ENCODE peak calls at places on chromosomes 5 and 9, in eight cellular contexts. D is AG04450; J is effector memory CD4-positive, alpha-beta T cell; R is heart left ventricle; V is caudate nucleus; N is CD4-positive, alpha-beta T cell; Y is osteoblast; O is kidney. A is an unnamed sample.

GRCh38 chr9:109793196-109793595 is 13.2 kb downstream of the PALM2AKAP2 start:
- DNase-seq in D (peak), J (no peak), R (no peak), V (no peak), N (no peak), Y (peak), O (no peak), A (no peak)

GRCh38 chr5:72234265-72234700 is 85.8 kb downstream of the MRPS27 start:
- DNase-seq in D (no peak), J (no peak), R (no peak), V (no peak), N (no peak), Y (peak), O (no peak), A (peak)

GRCh38 chr9:5326893-5327548 is 12.7 kb downstream of the RLN1 start:
- DNase-seq in D (no peak), J (peak), R (no peak), V (no peak), N (no peak), Y (no peak), O (no peak), A (peak)

GRCh38 chr9:88400021-88400420 is 11.8 kb downstream of the SPIN1 start:
- DNase-seq in D (peak), J (no peak), R (no peak), V (no peak), N (no peak), Y (peak), O (no peak), A (no peak)

GRCh38 chr5:17402291-17403121 is 95.5 kb upstream of the TAF11L2 start:
- DNase-seq in D (no peak), J (no peak), R (no peak), V (no peak), N (no peak), Y (no peak), O (no peak), A (no peak)

GRCh38 chr5:96821260-96821916 is 13.6 kb upstream of the ERAP1 start:
- DNase-seq in D (no peak), J (no peak), R (no peak), V (no peak), N (no peak), Y (no peak), O (no peak), A (no peak)

GRCh38 chr5:6328173-6328572 is 50.2 kb downstream of the MED10 start:
- DNase-seq in D (no peak), J (no peak), R (no peak), V (no peak), N (no peak), Y (no peak), O (no peak), A (no peak)

GRCh38 chr5:133035224-133035623 is 8.9 kb upstream of the ZCCHC10 start:
- DNase-seq in D (no peak), J (no peak), R (no peak), V (no peak), N (no peak), Y (no peak), O (no peak), A (no peak)

GRCh38 chr5:77194762-77195161 is 15.7 kb upstream of the PDE8B start:
- DNase-seq in D (no peak), J (no peak), R (no peak), V (no peak), N (no peak), Y (no peak), O (no peak), A (no peak)

GRCh38 chr5:138955013-138955660 is 80.0 kb upstream of the LRRTM2 start:
- DNase-seq in D (no peak), J (no peak), R (peak), V (no peak), N (no peak), Y (peak), O (peak), A (no peak)

GRCh38 chr5:147400076-147400809 is 109.6 kb downstream of the DPYSL3 start:
- DNase-seq in D (no peak), J (no peak), R (no peak), V (no peak), N (no peak), Y (peak), O (no peak), A (no peak)

GRCh38 chr5:35120745-35121144 is 73.0 kb upstream of the AGXT2 start:
- DNase-seq in D (no peak), J (no peak), R (no peak), V (no peak), N (no peak), Y (no peak), O (no peak), A (no peak)

GRCh38 chr9:137012694-137013570 is 15.1 kb downstream of the ABCA2 start:
- DNase-seq in D (no peak), J (no peak), R (no peak), V (no peak), N (no peak), Y (no peak), O (no peak), A (no peak)

GRCh38 chr5:136047858-136048257 is 19.1 kb downstream of the TGFBI start:
- DNase-seq in D (no peak), J (no peak), R (peak), V (no peak), N (no peak), Y (no peak), O (no peak), A (no peak)

GRCh38 chr9:116059466-116059865 is 94.1 kb upstream of the PAPPA start:
- DNase-seq in D (no peak), J (no peak), R (no peak), V (no peak), N (no peak), Y (no peak), O (no peak), A (no peak)

GRCh38 chr5:142032747-142033631 is 20.2 kb upstream of the GNPDA1 start:
- DNase-seq in D (no peak), J (no peak), R (no peak), V (no peak), N (no peak), Y (no peak), O (no peak), A (no peak)

GRCh38 chr5:128903550-128903949 is 61.7 kb upstream of the SLC27A6 start:
- DNase-seq in D (no peak), J (no peak), R (no peak), V (no peak), N (no peak), Y (no peak), O (no peak), A (no peak)

GRCh38 chr5:9774472-9775079 is 144.4 kb upstream of the TAS2R1 start:
- DNase-seq in D (peak), J (no peak), R (no peak), V (no peak), N (no peak), Y (no peak), O (no peak), A (no peak)

GRCh38 chr9:13386935-13387667 is 107.6 kb upstream of the MPDZ start:
- DNase-seq in D (no peak), J (no peak), R (no peak), V (no peak), N (no peak), Y (peak), O (no peak), A (no peak)

GRCh38 chr9:36632892-36633291 is 60.2 kb downstream of the MELK start:
- DNase-seq in D (peak), J (no peak), R (no peak), V (no peak), N (no peak), Y (no peak), O (no peak), A (no peak)

GRCh38 chr5:126122942-126123341 is 300.3 kb upstream of the GRAMD2B start:
- DNase-seq in D (no peak), J (no peak), R (no peak), V (no peak), N (no peak), Y (no peak), O (no peak), A (no peak)

GRCh38 chr5:151156732-151157402 is 712 bp downstream of the ANXA6 start:
- DNase-seq in D (no peak), J (no peak), R (no peak), V (no peak), N (no peak), Y (no peak), O (no peak), A (no peak)

GRCh38 chr5:37739817-37740261 is 100.0 kb downstream of the GDNF start:
- DNase-seq in D (no peak), J (no peak), R (no peak), V (no peak), N (no peak), Y (no peak), O (no peak), A (no peak)

GRCh38 chr5:37738865-37739488 is 100.9 kb downstream of the GDNF start:
- DNase-seq in D (no peak), J (no peak), R (no peak), V (no peak), N (no peak), Y (no peak), O (no peak), A (no peak)

GRCh38 chr5:37736397-37736796 is 103.4 kb downstream of the GDNF start:
- DNase-seq in D (no peak), J (no peak), R (no peak), V (no peak), N (no peak), Y (no peak), O (no peak), A (no peak)

GRCh38 chr5:37737326-37738056 is 102.3 kb downstream of the GDNF start:
- DNase-seq in D (no peak), J (no peak), R (no peak), V (no peak), N (no peak), Y (no peak), O (no peak), A (no peak)

DNA sequence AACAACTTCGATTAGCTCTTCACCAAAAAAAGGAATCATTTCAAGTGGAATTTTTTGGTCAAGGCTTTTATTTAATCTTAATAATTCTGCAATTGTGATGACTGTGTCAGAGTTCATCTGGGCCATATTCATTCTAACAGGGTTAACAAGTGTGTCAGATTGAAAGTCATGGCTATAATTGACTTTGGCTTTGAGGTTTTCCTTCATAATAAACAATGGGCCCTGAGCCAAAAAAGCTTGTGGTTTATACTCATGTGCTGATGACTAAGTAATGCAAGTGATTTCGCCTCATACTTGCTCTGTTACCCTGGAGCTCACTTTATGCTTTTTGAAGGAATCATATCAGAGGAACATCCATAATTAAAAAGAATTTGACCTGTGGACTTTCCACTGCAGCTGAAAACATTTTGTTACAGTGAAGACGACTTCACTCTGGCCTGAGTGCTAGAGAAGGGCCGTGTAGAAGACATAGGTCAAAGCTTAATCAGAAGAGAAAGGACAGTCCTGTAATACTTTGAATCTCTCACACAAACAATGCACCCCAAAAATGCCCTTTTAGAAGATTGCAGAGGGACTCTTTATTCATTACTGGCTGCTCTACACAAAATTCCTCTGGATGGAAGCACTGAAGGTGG is 101.7 kb downstream of the GDNF start:
- DNase-seq in D (peak), J (no peak), R (no peak), V (no peak), N (no peak), Y (no peak), O (no peak), A (no peak)
- H3K27ac ChIP-seq in D (no peak), J (no peak), R (no peak), V (no peak), N (no peak), Y (peak), O (no peak), A (no peak)

GRCh38 chr5:167945542-167946384 is 345.7 kb upstream of the WWC1 start:
- DNase-seq in D (peak), J (no peak), R (peak), V (no peak), N (no peak), Y (no peak), O (no peak), A (no peak)
- H3K27ac ChIP-seq in D (peak), J (no peak), R (peak), V (no peak), N (no peak), Y (peak), O (no peak), A (no peak)

GRCh38 chr9:119795395-119795794 is 426.2 kb upstream of the BRINP1 start:
- DNase-seq in D (no peak), J (no peak), R (no peak), V (no peak), N (no peak), Y (no peak), O (no peak), A (no peak)

GRCh38 chr9:119802621-119803020 is 433.4 kb upstream of the BRINP1 start:
- DNase-seq in D (no peak), J (no peak), R (peak), V (peak), N (no peak), Y (peak), O (peak), A (no peak)

GRCh38 chr9:119802115-119802514 is 432.9 kb upstream of the BRINP1 start:
- DNase-seq in D (no peak), J (no peak), R (no peak), V (no peak), N (no peak), Y (no peak), O (no peak), A (no peak)

GRCh38 chr9:119803679-119804078 is 434.4 kb upstream of the BRINP1 start:
- DNase-seq in D (no peak), J (no peak), R (no peak), V (no peak), N (no peak), Y (no peak), O (no peak), A (no peak)

GRCh38 chr9:119801311-119801710 is 432.1 kb upstream of the BRINP1 start:
- DNase-seq in D (no peak), J (no peak), R (no peak), V (no peak), N (no peak), Y (no peak), O (no peak), A (no peak)
- H3K27ac ChIP-seq in D (no peak), J (no peak), R (no peak), V (no peak), N (no peak), Y (no peak), O (no peak), A (no peak)

DNA sequence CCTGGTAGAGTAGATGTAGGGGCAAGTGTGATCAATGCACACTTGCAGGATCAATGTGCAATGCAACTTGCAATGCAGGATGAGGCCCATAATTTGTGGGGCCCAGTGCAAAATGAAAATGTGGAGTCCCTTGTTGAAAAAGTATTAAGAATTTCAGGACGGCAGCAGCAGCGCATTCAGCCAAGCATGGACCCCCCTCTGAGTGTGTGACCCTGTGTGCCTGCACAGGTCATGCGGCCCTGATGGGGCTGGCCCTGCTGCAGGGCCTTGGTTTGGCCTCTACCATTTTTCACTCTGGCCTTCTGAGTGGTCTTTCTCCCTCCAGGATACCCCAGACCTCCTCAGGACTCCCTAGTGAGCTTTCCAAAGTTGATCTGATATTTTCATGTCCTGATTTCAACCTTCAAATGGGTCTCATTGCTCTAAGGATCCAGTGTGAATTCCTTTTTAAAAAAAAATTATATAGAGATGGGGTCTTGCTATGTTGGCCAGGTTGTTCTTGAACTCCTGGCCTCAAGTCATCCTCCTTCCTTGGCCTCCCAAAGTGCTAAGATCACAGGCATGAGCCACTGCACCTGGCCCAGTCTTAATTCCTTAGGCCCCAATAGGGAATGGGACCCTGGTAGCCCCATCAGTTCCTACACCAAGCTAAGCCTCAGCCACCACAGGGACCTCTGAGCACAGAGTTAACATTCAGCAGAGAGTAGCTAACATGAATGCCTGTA is 4.3 kb downstream of the ERGIC1 start:
- DNase-seq in D (no peak), J (no peak), R (no peak), V (no peak), N (no peak), Y (no peak), O (no peak), A (no peak)
- H3K27ac ChIP-seq in D (no peak), J (no peak), R (no peak), V (no peak), N (no peak), Y (no peak), O (peak), A (no peak)

A was measured in CD8-positive, alpha-beta memory T cell.